ENCODE peak calls at places on chromosomes 7 and 10, in nine cellular contexts. P is GM20000, Q is cardiac fibroblast, A is adrenal gland, G is bronchial epithelial cell, C is HCT116, H is MCF 10A, N is lung, E is lower lobe of right lung. R is an unnamed sample.
A peak's percentile ranks its signal among the peaks of the same experiment; 100 is the strongest.

GRCh38 chr10:28503114-28503513 is 29.8 kb upstream of the WAC start:
- DNase-seq in A (no peak), P (no peak), Q (no peak), E (no peak), N (peak; percentile 31), C (peak; percentile 27), H (peak; percentile 88), G (peak; percentile 20), R (peak; percentile 16)

GRCh38 chr7:15326044-15326644 is 235.7 kb downstream of the AGMO start:
- DNase-seq in C (peak; percentile 34), Q (peak; percentile 73), G (peak; percentile 52), E (no peak), P (peak; percentile 3), H (peak; percentile 24), N (no peak), A (no peak), R (no peak)

GRCh38 chr7:21941570-21942224 is 4.0 kb downstream of the CDCA7L start:
- DNase-seq in A (no peak), H (peak; percentile 11), P (peak; percentile 57), E (no peak), G (peak; percentile 76), N (no peak), C (no peak), Q (no peak), R (no peak)

GRCh38 chr10:48745662-48746245 is 61.1 kb downstream of the WDFY4 start:
- DNase-seq in H (no peak), G (no peak), E (no peak), N (peak; percentile 25), A (no peak), C (no peak), Q (no peak), P (no peak), R (no peak)

GRCh38 chr10:12348341-12348869 is 942 bp upstream of the CAMK1D start:
- DNase-seq in N (no peak), A (no peak), C (no peak), E (no peak), P (no peak), G (no peak), H (no peak), Q (no peak), R (no peak)

GRCh38 chr10:101968286-101968685 is 87.7 kb downstream of the ARMH3 start:
- DNase-seq in P (no peak), Q (no peak), A (no peak), C (no peak), G (no peak), H (no peak), E (no peak), N (no peak), R (no peak)

GRCh38 chr7:90320801-90321494 is at the start of gene FAM237B:
- DNase-seq in P (no peak), C (no peak), H (no peak), A (no peak), Q (peak; percentile 42), G (no peak), E (peak; percentile 44), N (no peak), R (peak; percentile 28)

GRCh38 chr7:92704858-92705257 is 114.7 kb upstream of the FAM133B start:
- DNase-seq in G (no peak), N (no peak), A (no peak), P (no peak), E (no peak), Q (no peak), C (no peak), H (no peak), R (no peak)

GRCh38 chr7:112103246-112103645 is 103.0 kb downstream of the DOCK4 start:
- DNase-seq in Q (peak; percentile 89), N (no peak), A (no peak), E (no peak), P (no peak), H (peak; percentile 64), G (peak; percentile 58), C (no peak), R (peak; percentile 30)

GRCh38 chr7:122896509-122896908 is 10.2 kb upstream of the CADPS2 start:
- DNase-seq in E (no peak), C (no peak), G (no peak), Q (peak; percentile 28), P (no peak), N (no peak), H (peak; percentile 6), A (no peak), R (no peak)

GRCh38 chr7:10412426-10413019 is 561.1 kb upstream of the PHF14 start:
- DNase-seq in P (peak; percentile 28), A (peak; percentile 16), Q (peak; percentile 52), H (peak; percentile 66), E (no peak), N (no peak), C (peak; percentile 16), G (peak; percentile 38), R (peak; percentile 49)

GRCh38 chr10:90930971-90931841 is 10.3 kb upstream of the ANKRD1 start:
- DNase-seq in Q (peak; percentile 86), G (peak; percentile 17), A (peak; percentile 48), N (peak; percentile 39), P (no peak), C (no peak), H (peak; percentile 35), E (peak; percentile 55), R (peak; percentile 39)

GRCh38 chr10:102645388-102645740 is 1.1 kb downstream of the TRIM8 start:
- DNase-seq in C (peak; percentile 39), N (peak; percentile 75), Q (no peak), E (peak; percentile 89), H (no peak), P (no peak), G (peak; percentile 60), A (peak; percentile 91), R (peak; percentile 48)

GRCh38 chr7:131819891-131820290 is 263.5 kb upstream of the PODXL start:
- DNase-seq in C (no peak), G (no peak), Q (no peak), H (no peak), P (no peak), A (no peak), N (no peak), E (no peak), R (no peak)

GRCh38 chr7:2931034-2931415 is 86.9 kb upstream of the GNA12 start:
- DNase-seq in G (no peak), Q (no peak), A (no peak), H (no peak), N (no peak), E (peak; percentile 28), C (no peak), P (no peak), R (no peak)

GRCh38 chr7:123865517-123866117 is 20.6 kb downstream of the HYAL4 start:
- DNase-seq in G (peak; percentile 70), P (peak; percentile 35), Q (peak; percentile 84), H (peak; percentile 79), N (peak; percentile 50), A (peak; percentile 43), C (peak; percentile 49), E (no peak), R (peak; percentile 69)

DNA sequence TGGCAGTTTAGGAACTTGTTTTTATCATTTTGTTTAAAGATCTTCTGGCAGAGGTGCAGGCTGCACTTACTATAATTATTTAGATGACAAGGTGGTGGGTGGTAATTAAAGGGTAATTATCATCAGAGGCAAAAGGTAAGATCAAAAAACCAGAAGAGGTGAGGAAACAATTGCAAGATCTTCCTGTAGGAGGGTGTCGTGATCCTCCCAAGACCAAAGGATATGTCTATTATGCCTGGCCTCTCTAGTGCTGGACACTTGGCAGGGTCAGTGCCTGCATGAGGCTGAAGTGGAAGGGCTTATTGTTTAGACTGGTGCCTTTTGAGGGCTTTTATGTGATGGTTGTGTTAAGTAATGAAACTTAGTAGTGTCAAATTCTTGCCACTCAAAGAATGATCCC is 1.8 kb upstream of the WAPL start:
- DNase-seq in P (no peak), A (no peak), H (peak; percentile 38), N (no peak), Q (peak; percentile 36), C (peak; percentile 19), E (no peak), G (no peak), R (no peak)
- TF ChIP-seq CTCF in P (no peak), A (peak; percentile 18), H (peak; percentile 57), N (no peak), Q (peak; percentile 30), C (peak; percentile 51), E (peak; percentile 20), G (peak; percentile 5), R (no peak)

GRCh38 chr10:45000764-45001381 is at the start of gene ZNF22:
- DNase-seq in N (peak; percentile 67), A (no peak), C (no peak), H (peak; percentile 42), E (peak; percentile 81), P (peak; percentile 85), Q (peak; percentile 70), G (no peak), R (peak; percentile 57)
- TF ChIP-seq CTCF in N (no peak), A (no peak), C (no peak), H (no peak), E (peak; percentile 37), P (no peak), Q (no peak), G (peak; percentile 34), R (no peak)

DNA sequence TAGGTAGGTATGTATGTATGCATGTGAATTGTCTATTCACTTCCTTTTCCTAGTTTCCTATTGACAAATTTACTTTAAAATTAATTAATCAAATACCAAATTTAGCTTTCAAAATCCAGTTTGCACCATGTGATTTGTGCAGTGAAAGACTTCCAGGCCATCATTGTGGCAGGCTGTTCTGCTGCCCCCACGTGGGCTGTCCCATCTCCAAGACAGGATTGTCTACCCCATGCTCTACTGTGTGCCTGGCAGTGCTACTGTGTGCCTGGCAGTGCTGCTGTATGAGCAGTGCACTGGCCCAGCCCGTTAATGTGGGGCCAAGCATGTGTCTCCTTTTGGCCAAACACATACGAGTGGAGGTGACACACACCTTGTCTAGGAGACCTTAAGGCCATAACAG is 374.8 kb downstream of the GFRA1 start:
- DNase-seq in E (no peak), N (no peak), G (no peak), C (no peak), A (no peak), H (peak; percentile 6), Q (no peak), P (no peak), R (no peak)
- TF ChIP-seq CTCF in E (no peak), N (no peak), G (no peak), C (no peak), A (no peak), H (no peak), Q (no peak), P (no peak), R (no peak)

GRCh38 chr10:103982639-103983038 is 15.7 kb downstream of the SLK start:
- DNase-seq in N (no peak), C (peak; percentile 34), E (no peak), G (no peak), Q (peak; percentile 21), H (peak; percentile 42), P (no peak), A (no peak), R (peak; percentile 21)
- TF ChIP-seq CTCF in N (no peak), C (peak; percentile 66), E (no peak), G (peak; percentile 18), Q (peak; percentile 19), H (no peak), P (no peak), A (no peak), R (no peak)

GRCh38 chr7:99311702-99312101 is 14.0 kb upstream of the ARPC1A start:
- DNase-seq in C (no peak), E (no peak), G (peak; percentile 34), A (no peak), P (no peak), Q (no peak), N (no peak), H (peak; percentile 16), R (no peak)
- TF ChIP-seq CTCF in C (no peak), E (no peak), G (peak; percentile 13), A (no peak), P (no peak), Q (no peak), N (no peak), H (no peak), R (no peak)